ENCODE peak calls at places on chromosomes 16 and 17, in nine cellular contexts. One of them, this sample, is unnamed.
A peak's percentile ranks its signal among the peaks of the same experiment; 100 is the strongest.

GRCh38 chr17:74938194-74938950 is 2.7 kb downstream of the OTOP3 start:
- DNase-seq in ascending aorta: no peak
- DNase-seq in body of pancreas: no peak
- DNase-seq in mucosa of descending colon: no peak
- DNase-seq in cardiac muscle cell: no peak
- DNase-seq in OCI-LY7: peak; percentile 15
- DNase-seq in psoas muscle: no peak
- DNase-seq in adrenal gland: no peak
- DNase-seq in left ventricle myocardium inferior: no peak
- DNase-seq in this sample: no peak

GRCh38 chr17:16495980-16496819 is 4.2 kb upstream of the LRRC75A start:
- DNase-seq in ascending aorta: no peak
- DNase-seq in body of pancreas: no peak
- DNase-seq in mucosa of descending colon: no peak
- DNase-seq in cardiac muscle cell: no peak
- DNase-seq in OCI-LY7: no peak
- DNase-seq in psoas muscle: no peak
- DNase-seq in adrenal gland: no peak
- DNase-seq in left ventricle myocardium inferior: no peak
- DNase-seq in this sample: no peak

GRCh38 chr16:15975172-15975571 is 25.8 kb downstream of the ABCC1 start:
- DNase-seq in ascending aorta: no peak
- DNase-seq in body of pancreas: no peak
- DNase-seq in mucosa of descending colon: no peak
- DNase-seq in cardiac muscle cell: peak; percentile 57
- DNase-seq in OCI-LY7: no peak
- DNase-seq in psoas muscle: peak; percentile 23
- DNase-seq in adrenal gland: no peak
- DNase-seq in left ventricle myocardium inferior: no peak
- DNase-seq in this sample: no peak

GRCh38 chr17:18370761-18371160 is 6.8 kb upstream of the EVPLL start:
- DNase-seq in ascending aorta: no peak
- DNase-seq in body of pancreas: no peak
- DNase-seq in mucosa of descending colon: no peak
- DNase-seq in cardiac muscle cell: no peak
- DNase-seq in OCI-LY7: no peak
- DNase-seq in psoas muscle: no peak
- DNase-seq in adrenal gland: no peak
- DNase-seq in left ventricle myocardium inferior: no peak
- DNase-seq in this sample: no peak

GRCh38 chr16:75445298-75445697 is 12.0 kb upstream of the CFDP1 start:
- DNase-seq in ascending aorta: no peak
- DNase-seq in body of pancreas: no peak
- DNase-seq in mucosa of descending colon: no peak
- DNase-seq in cardiac muscle cell: no peak
- DNase-seq in OCI-LY7: no peak
- DNase-seq in psoas muscle: no peak
- DNase-seq in adrenal gland: no peak
- DNase-seq in left ventricle myocardium inferior: no peak
- DNase-seq in this sample: no peak

GRCh38 chr16:2819939-2820835 is 3.1 kb downstream of the PRSS21 start:
- DNase-seq in ascending aorta: no peak
- DNase-seq in body of pancreas: no peak
- DNase-seq in mucosa of descending colon: peak; percentile 16
- DNase-seq in cardiac muscle cell: no peak
- DNase-seq in OCI-LY7: no peak
- DNase-seq in psoas muscle: no peak
- DNase-seq in adrenal gland: no peak
- DNase-seq in left ventricle myocardium inferior: no peak
- DNase-seq in this sample: no peak

GRCh38 chr17:1108560-1108809 is 71.3 kb downstream of the ABR start:
- DNase-seq in ascending aorta: no peak
- DNase-seq in body of pancreas: no peak
- DNase-seq in mucosa of descending colon: peak; percentile 70
- DNase-seq in cardiac muscle cell: no peak
- DNase-seq in OCI-LY7: no peak
- DNase-seq in psoas muscle: no peak
- DNase-seq in adrenal gland: no peak
- DNase-seq in left ventricle myocardium inferior: no peak
- DNase-seq in this sample: no peak

GRCh38 chr16:75385507-75386152 is 47.7 kb downstream of the CFDP1 start:
- DNase-seq in ascending aorta: no peak
- DNase-seq in body of pancreas: no peak
- DNase-seq in mucosa of descending colon: no peak
- DNase-seq in cardiac muscle cell: peak; percentile 93
- DNase-seq in OCI-LY7: peak; percentile 76
- DNase-seq in psoas muscle: no peak
- DNase-seq in adrenal gland: no peak
- DNase-seq in left ventricle myocardium inferior: no peak
- DNase-seq in this sample: peak; percentile 37

GRCh38 chr16:30567991-30568638 is 3.4 kb downstream of the ZNF688 start:
- DNase-seq in ascending aorta: no peak
- DNase-seq in body of pancreas: no peak
- DNase-seq in mucosa of descending colon: no peak
- DNase-seq in cardiac muscle cell: peak; percentile 87
- DNase-seq in OCI-LY7: peak; percentile 66
- DNase-seq in psoas muscle: no peak
- DNase-seq in adrenal gland: no peak
- DNase-seq in left ventricle myocardium inferior: no peak
- DNase-seq in this sample: no peak

GRCh38 chr17:59893617-59894100 is 738 bp downstream of the RPS6KB1 start:
- DNase-seq in ascending aorta: no peak
- DNase-seq in body of pancreas: no peak
- DNase-seq in mucosa of descending colon: no peak
- DNase-seq in cardiac muscle cell: peak; percentile 13
- DNase-seq in OCI-LY7: peak; percentile 60
- DNase-seq in psoas muscle: no peak
- DNase-seq in adrenal gland: no peak
- DNase-seq in left ventricle myocardium inferior: no peak
- DNase-seq in this sample: no peak

GRCh38 chr17:63399316-63399715 is 46.8 kb downstream of the CYB561 start:
- DNase-seq in ascending aorta: no peak
- DNase-seq in body of pancreas: no peak
- DNase-seq in mucosa of descending colon: no peak
- DNase-seq in cardiac muscle cell: peak; percentile 66
- DNase-seq in OCI-LY7: no peak
- DNase-seq in psoas muscle: no peak
- DNase-seq in adrenal gland: no peak
- DNase-seq in left ventricle myocardium inferior: no peak
- DNase-seq in this sample: no peak

GRCh38 chr17:40017422-40018080 is 2.3 kb downstream of the CSF3 start:
- DNase-seq in ascending aorta: no peak
- DNase-seq in body of pancreas: no peak
- DNase-seq in mucosa of descending colon: no peak
- DNase-seq in cardiac muscle cell: peak; percentile 12
- DNase-seq in OCI-LY7: no peak
- DNase-seq in psoas muscle: peak; percentile 82
- DNase-seq in adrenal gland: no peak
- DNase-seq in left ventricle myocardium inferior: peak; percentile 57
- DNase-seq in this sample: no peak

GRCh38 chr17:40020146-40020545 is 4.9 kb downstream of the CSF3 start:
- DNase-seq in ascending aorta: no peak
- DNase-seq in body of pancreas: no peak
- DNase-seq in mucosa of descending colon: no peak
- DNase-seq in cardiac muscle cell: no peak
- DNase-seq in OCI-LY7: no peak
- DNase-seq in psoas muscle: no peak
- DNase-seq in adrenal gland: no peak
- DNase-seq in left ventricle myocardium inferior: no peak
- DNase-seq in this sample: no peak

GRCh38 chr17:40019140-40019991 is 4.1 kb downstream of the CSF3 start:
- DNase-seq in ascending aorta: no peak
- DNase-seq in body of pancreas: no peak
- DNase-seq in mucosa of descending colon: no peak
- DNase-seq in cardiac muscle cell: peak; percentile 84
- DNase-seq in OCI-LY7: no peak
- DNase-seq in psoas muscle: peak; percentile 93
- DNase-seq in adrenal gland: no peak
- DNase-seq in left ventricle myocardium inferior: no peak
- DNase-seq in this sample: no peak

GRCh38 chr17:40016692-40017000 is 1.4 kb downstream of the CSF3 start:
- DNase-seq in ascending aorta: no peak
- DNase-seq in body of pancreas: no peak
- DNase-seq in mucosa of descending colon: peak; percentile 21
- DNase-seq in cardiac muscle cell: no peak
- DNase-seq in OCI-LY7: no peak
- DNase-seq in psoas muscle: no peak
- DNase-seq in adrenal gland: no peak
- DNase-seq in left ventricle myocardium inferior: no peak
- DNase-seq in this sample: no peak

GRCh38 chr17:40018211-40019121 is 3.2 kb downstream of the CSF3 start:
- DNase-seq in ascending aorta: no peak
- DNase-seq in body of pancreas: no peak
- DNase-seq in mucosa of descending colon: peak; percentile 18
- DNase-seq in cardiac muscle cell: peak; percentile 59
- DNase-seq in OCI-LY7: no peak
- DNase-seq in psoas muscle: peak; percentile 95
- DNase-seq in adrenal gland: no peak
- DNase-seq in left ventricle myocardium inferior: peak; percentile 50
- DNase-seq in this sample: no peak
- H3K4me1 ChIP-seq in ascending aorta: peaks cover 21% of the 10 kb centered on the region
- H3K4me1 ChIP-seq in body of pancreas: peaks cover 25% of the 10 kb centered on the region
- H3K4me1 ChIP-seq in mucosa of descending colon: peaks cover 40% of the 10 kb centered on the region
- H3K4me1 ChIP-seq in cardiac muscle cell: peaks cover 13% of the 10 kb centered on the region
- H3K4me1 ChIP-seq in OCI-LY7: no peaks in the 10 kb centered on the region
- H3K4me1 ChIP-seq in psoas muscle: peaks cover 85% of the 10 kb centered on the region
- H3K4me1 ChIP-seq in adrenal gland: peaks cover 55% of the 10 kb centered on the region
- H3K4me1 ChIP-seq in left ventricle myocardium inferior: peaks cover 83% of the 10 kb centered on the region
- H3K4me1 ChIP-seq in this sample: peaks cover 18% of the 10 kb centered on the region

DNA sequence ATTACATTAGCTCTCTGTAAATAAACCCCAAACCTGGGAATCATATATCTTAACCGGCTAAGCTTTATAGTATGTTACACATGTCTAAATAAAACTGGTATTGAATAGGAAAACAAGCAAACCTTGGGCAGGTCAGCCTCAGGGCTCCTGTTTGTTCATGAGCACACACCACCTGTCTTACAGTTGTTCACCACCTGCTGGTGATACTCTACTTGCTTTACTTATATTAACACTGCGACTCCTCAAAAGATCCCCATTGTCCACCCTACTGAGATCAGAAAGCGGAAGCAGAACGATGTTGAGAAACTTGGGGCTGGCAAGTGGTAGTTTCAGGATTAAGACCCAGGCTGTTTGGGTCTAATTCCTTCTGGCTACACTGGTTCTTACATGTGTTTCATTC is 16.4 kb downstream of the CDH13 start:
- DNase-seq in ascending aorta: no peak
- DNase-seq in body of pancreas: no peak
- DNase-seq in mucosa of descending colon: no peak
- DNase-seq in cardiac muscle cell: no peak
- DNase-seq in OCI-LY7: no peak
- DNase-seq in psoas muscle: no peak
- DNase-seq in adrenal gland: no peak
- DNase-seq in left ventricle myocardium inferior: no peak
- DNase-seq in this sample: no peak
- TF ChIP-seq CTCF in ascending aorta: no peak
- TF ChIP-seq CTCF in body of pancreas: no peak
- TF ChIP-seq CTCF in mucosa of descending colon: no peak
- TF ChIP-seq CTCF in cardiac muscle cell: no peak
- TF ChIP-seq CTCF in OCI-LY7: no peak
- TF ChIP-seq CTCF in psoas muscle: no peak
- TF ChIP-seq CTCF in adrenal gland: no peak
- TF ChIP-seq CTCF in left ventricle myocardium inferior: no peak
- TF ChIP-seq CTCF in this sample: no peak

GRCh38 chr16:29318037-29318436 is 88.5 kb downstream of the NPIPB11 start:
- DNase-seq in ascending aorta: no peak
- DNase-seq in body of pancreas: no peak
- DNase-seq in mucosa of descending colon: no peak
- DNase-seq in cardiac muscle cell: no peak
- DNase-seq in OCI-LY7: no peak
- DNase-seq in psoas muscle: no peak
- DNase-seq in adrenal gland: no peak
- DNase-seq in left ventricle myocardium inferior: no peak
- DNase-seq in this sample: no peak

GRCh38 chr16:29315046-29315445 is 91.5 kb downstream of the NPIPB11 start:
- DNase-seq in ascending aorta: no peak
- DNase-seq in body of pancreas: no peak
- DNase-seq in mucosa of descending colon: no peak
- DNase-seq in cardiac muscle cell: no peak
- DNase-seq in OCI-LY7: no peak
- DNase-seq in psoas muscle: no peak
- DNase-seq in adrenal gland: no peak
- DNase-seq in left ventricle myocardium inferior: no peak
- DNase-seq in this sample: no peak

GRCh38 chr16:29315916-29316517 is 90.5 kb downstream of the NPIPB11 start:
- DNase-seq in ascending aorta: no peak
- DNase-seq in body of pancreas: no peak
- DNase-seq in mucosa of descending colon: no peak
- DNase-seq in cardiac muscle cell: no peak
- DNase-seq in OCI-LY7: peak; percentile 22
- DNase-seq in psoas muscle: no peak
- DNase-seq in adrenal gland: no peak
- DNase-seq in left ventricle myocardium inferior: no peak
- DNase-seq in this sample: peak; percentile 21

GRCh38 chr16:29317269-29317668 is 89.2 kb downstream of the NPIPB11 start:
- DNase-seq in ascending aorta: no peak
- DNase-seq in body of pancreas: no peak
- DNase-seq in mucosa of descending colon: no peak
- DNase-seq in cardiac muscle cell: no peak
- DNase-seq in OCI-LY7: no peak
- DNase-seq in psoas muscle: no peak
- DNase-seq in adrenal gland: no peak
- DNase-seq in left ventricle myocardium inferior: no peak
- DNase-seq in this sample: no peak

GRCh38 chr16:29316673-29317237 is 89.8 kb downstream of the NPIPB11 start:
- DNase-seq in ascending aorta: no peak
- DNase-seq in body of pancreas: no peak
- DNase-seq in mucosa of descending colon: no peak
- DNase-seq in cardiac muscle cell: no peak
- DNase-seq in OCI-LY7: no peak
- DNase-seq in psoas muscle: no peak
- DNase-seq in adrenal gland: no peak
- DNase-seq in left ventricle myocardium inferior: no peak
- DNase-seq in this sample: no peak
- H3K4me1 ChIP-seq in ascending aorta: no peaks in the 10 kb centered on the region
- H3K4me1 ChIP-seq in body of pancreas: peaks cover 11% of the 10 kb centered on the region
- H3K4me1 ChIP-seq in mucosa of descending colon: no peaks in the 10 kb centered on the region
- H3K4me1 ChIP-seq in cardiac muscle cell: peaks cover 9% of the 10 kb centered on the region
- H3K4me1 ChIP-seq in OCI-LY7: peaks cover 17% of the 10 kb centered on the region
- H3K4me1 ChIP-seq in psoas muscle: no peaks in the 10 kb centered on the region
- H3K4me1 ChIP-seq in adrenal gland: peaks cover 16% of the 10 kb centered on the region
- H3K4me1 ChIP-seq in left ventricle myocardium inferior: peaks cover 38% of the 10 kb centered on the region
- H3K4me1 ChIP-seq in this sample: no peaks in the 10 kb centered on the region

DNA sequence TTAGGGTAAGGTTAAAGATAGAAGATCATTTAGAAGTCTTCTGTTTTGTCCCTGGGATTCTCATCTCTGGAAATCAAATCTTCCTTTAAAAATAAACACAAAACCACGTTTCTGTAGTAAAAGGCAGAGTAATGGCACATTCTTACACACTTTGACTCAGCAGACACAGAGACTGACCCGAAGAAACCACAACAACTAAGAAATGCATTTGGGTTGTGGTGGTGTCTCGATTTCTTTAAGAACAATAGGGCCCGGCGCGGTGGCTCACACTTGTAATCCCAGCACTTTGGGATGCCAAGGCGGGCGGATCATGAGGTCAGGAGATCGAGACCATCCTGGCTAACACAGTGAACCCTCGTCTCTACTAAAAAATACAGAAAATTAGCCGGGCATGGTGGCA is 54.9 kb upstream of the MYH10 start:
- DNase-seq in ascending aorta: no peak
- DNase-seq in body of pancreas: no peak
- DNase-seq in mucosa of descending colon: no peak
- DNase-seq in cardiac muscle cell: no peak
- DNase-seq in OCI-LY7: no peak
- DNase-seq in psoas muscle: no peak
- DNase-seq in adrenal gland: no peak
- DNase-seq in left ventricle myocardium inferior: no peak
- DNase-seq in this sample: no peak
- TF ChIP-seq CTCF in ascending aorta: no peak
- TF ChIP-seq CTCF in body of pancreas: no peak
- TF ChIP-seq CTCF in mucosa of descending colon: no peak
- TF ChIP-seq CTCF in cardiac muscle cell: no peak
- TF ChIP-seq CTCF in OCI-LY7: no peak
- TF ChIP-seq CTCF in psoas muscle: no peak
- TF ChIP-seq CTCF in adrenal gland: no peak
- TF ChIP-seq CTCF in left ventricle myocardium inferior: no peak
- TF ChIP-seq CTCF in this sample: no peak

This sample was measured in Caco-2.